ENCODE peak calls at places on chromosomes 16 and 17, in eight cellular contexts. M is non-pigmented ciliary epithelial cell; E is substantia nigra; Y is amniotic stem cell; F is GM10248; Q is HFFc6; J is skeletal muscle cell; K is stimulated activated CD4-positive, alpha-beta T cell treated with anti-CD3 and anti-CD28 coated beads, TNF-alpha, amount 100 ng/mL, for 1 hour. U is an unnamed sample.

GRCh38 chr17:19347323-19348080 is 15.0 kb downstream of the B9D1 start:
- DNase-seq in Q (no peak), Y (no peak), E (no peak), F (no peak), K (no peak), J (no peak), M (no peak), U (no peak)

GRCh38 chr16:80619824-80620223 is 79.0 kb downstream of the DYNLRB2 start:
- DNase-seq in J (no peak), M (no peak), Y (no peak), F (no peak), Q (peak), E (no peak), K (no peak), U (no peak)

GRCh38 chr16:705748-706188 is at the start of gene FBXL16:
- DNase-seq in K (no peak), Y (no peak), F (no peak), J (no peak), E (no peak), M (no peak), Q (no peak), U (no peak)

GRCh38 chr17:27586203-27586701 is 44.7 kb upstream of the LGALS9 start:
- DNase-seq in J (no peak), E (no peak), Y (peak), Q (peak), K (no peak), M (no peak), F (no peak), U (no peak)

GRCh38 chr16:15790458-15790857 is 66.4 kb downstream of the MYH11 start:
- DNase-seq in K (no peak), M (no peak), F (no peak), Q (no peak), Y (no peak), J (no peak), E (no peak), U (no peak)

GRCh38 chr17:64992325-64992802 is 64.2 kb downstream of the GNA13 start:
- DNase-seq in Y (no peak), E (no peak), J (no peak), F (no peak), Q (peak), K (no peak), M (no peak), U (no peak)

GRCh38 chr17:496761-497586 is 144.4 kb upstream of the RPH3AL start:
- DNase-seq in J (no peak), K (no peak), M (no peak), E (no peak), Q (peak), F (peak), Y (no peak), U (peak)

GRCh38 chr16:19844945-19845641 is 39.6 kb downstream of the GPRC5B start:
- DNase-seq in Q (peak), Y (peak), F (no peak), E (no peak), K (no peak), M (peak), J (peak), U (no peak)

GRCh38 chr16:72787519-72788268 is 260.2 kb downstream of the ZFHX3 start:
- DNase-seq in J (peak), M (peak), Q (peak), E (peak), Y (peak), F (peak), K (peak), U (peak)

GRCh38 chr16:26360867-26361266 is 669.1 kb downstream of the HS3ST4 start:
- DNase-seq in K (no peak), Q (no peak), M (no peak), J (no peak), Y (no peak), F (no peak), E (no peak), U (no peak)

GRCh38 chr16:3149630-3150345 is 15.0 kb downstream of the ZNF213 start:
- DNase-seq in E (peak), F (peak), M (no peak), Y (no peak), Q (no peak), J (no peak), K (no peak), U (peak)

U was measured in GM13976.